ENCODE peak calls at places on chromosomes 12 and 14, in four cellular contexts. One of them, this sample, is unnamed.
A peak's percentile ranks its signal among the peaks of the same experiment; 100 is the strongest.

GRCh38 chr12:88836156-88836555 is 255.9 kb upstream of the KITLG start:
- DNase-seq in A549: no peak
- DNase-seq in gastrocnemius medialis: no peak
- DNase-seq in thyroid gland: no peak
- DNase-seq in this sample: no peak

GRCh38 chr14:54048311-54048710 is 91.7 kb upstream of the BMP4 start:
- DNase-seq in A549: no peak
- DNase-seq in gastrocnemius medialis: no peak
- DNase-seq in thyroid gland: no peak
- DNase-seq in this sample: no peak

GRCh38 chr12:25415004-25415403 is 138.1 kb downstream of the LMNTD1 start:
- DNase-seq in A549: no peak
- DNase-seq in gastrocnemius medialis: no peak
- DNase-seq in thyroid gland: no peak
- DNase-seq in this sample: no peak

GRCh38 chr12:59075141-59075540 is 154.8 kb upstream of the LRIG3 start:
- DNase-seq in A549: no peak
- DNase-seq in gastrocnemius medialis: no peak
- DNase-seq in thyroid gland: no peak
- DNase-seq in this sample: no peak

GRCh38 chr14:24804813-24805212 is 170.8 kb upstream of the GZMB start:
- DNase-seq in A549: no peak
- DNase-seq in gastrocnemius medialis: no peak
- DNase-seq in thyroid gland: peak; percentile 41
- DNase-seq in this sample: no peak

GRCh38 chr12:49489720-49490119 is 49.1 kb upstream of the KCNH3 start:
- DNase-seq in A549: no peak
- DNase-seq in gastrocnemius medialis: no peak
- DNase-seq in thyroid gland: no peak
- DNase-seq in this sample: no peak

GRCh38 chr14:71918955-71919354 is 13.3 kb upstream of the RGS6 start:
- DNase-seq in A549: no peak
- DNase-seq in gastrocnemius medialis: no peak
- DNase-seq in thyroid gland: no peak
- DNase-seq in this sample: no peak

GRCh38 chr12:61993734-61994345 is 266.4 kb upstream of the USP15 start:
- DNase-seq in A549: no peak
- DNase-seq in gastrocnemius medialis: no peak
- DNase-seq in thyroid gland: no peak
- DNase-seq in this sample: no peak

GRCh38 chr12:112978163-112979081 is at the start of gene OAS2:
- DNase-seq in A549: no peak
- DNase-seq in gastrocnemius medialis: peak; percentile 26
- DNase-seq in thyroid gland: peak; percentile 32
- DNase-seq in this sample: peak; percentile 47

GRCh38 chr12:111467092-111467861 is 61.6 kb downstream of the SH2B3 start:
- DNase-seq in A549: no peak
- DNase-seq in gastrocnemius medialis: no peak
- DNase-seq in thyroid gland: no peak
- DNase-seq in this sample: no peak

GRCh38 chr12:65300679-65301349 is 22.3 kb downstream of the MSRB3 start:
- DNase-seq in A549: peak; percentile 20
- DNase-seq in gastrocnemius medialis: no peak
- DNase-seq in thyroid gland: no peak
- DNase-seq in this sample: no peak

GRCh38 chr12:86254399-86255107 is 1.6 kb downstream of the MGAT4C start:
- DNase-seq in A549: no peak
- DNase-seq in gastrocnemius medialis: no peak
- DNase-seq in thyroid gland: no peak
- DNase-seq in this sample: no peak

GRCh38 chr12:76909290-76909689 is 30.5 kb upstream of the CSRP2 start:
- DNase-seq in A549: no peak
- DNase-seq in gastrocnemius medialis: no peak
- DNase-seq in thyroid gland: no peak
- DNase-seq in this sample: no peak

GRCh38 chr14:23362200-23362599 is 2.8 kb downstream of the EFS start:
- DNase-seq in A549: no peak
- DNase-seq in gastrocnemius medialis: no peak
- DNase-seq in thyroid gland: no peak
- DNase-seq in this sample: no peak

GRCh38 chr12:126493366-126494108 is 1428.3 kb downstream of the AACS start:
- DNase-seq in A549: no peak
- DNase-seq in gastrocnemius medialis: no peak
- DNase-seq in thyroid gland: no peak
- DNase-seq in this sample: no peak

GRCh38 chr14:35409595-35409994 is 5.0 kb upstream of the NFKBIA start:
- DNase-seq in A549: no peak
- DNase-seq in gastrocnemius medialis: no peak
- DNase-seq in thyroid gland: no peak
- DNase-seq in this sample: no peak

GRCh38 chr14:61841145-61841544 is 78.9 kb downstream of the SNAPC1 start:
- DNase-seq in A549: no peak
- DNase-seq in gastrocnemius medialis: no peak
- DNase-seq in thyroid gland: no peak
- DNase-seq in this sample: no peak

GRCh38 chr14:37195327-37195726 is 2.4 kb upstream of the MIPOL1 start:
- DNase-seq in A549: no peak
- DNase-seq in gastrocnemius medialis: no peak
- DNase-seq in thyroid gland: no peak
- DNase-seq in this sample: no peak

GRCh38 chr12:57853864-57854556 is 7.5 kb upstream of the CTDSP2 start:
- DNase-seq in A549: no peak
- DNase-seq in gastrocnemius medialis: no peak
- DNase-seq in thyroid gland: no peak
- DNase-seq in this sample: no peak

GRCh38 chr14:74882103-74882920 is 596 bp downstream of the DLST start:
- DNase-seq in A549: peak; percentile 43
- DNase-seq in gastrocnemius medialis: no peak
- DNase-seq in thyroid gland: peak; percentile 54
- DNase-seq in this sample: peak; percentile 33

GRCh38 chr12:69655616-69656336 is 43.3 kb downstream of the BEST3 start:
- DNase-seq in A549: no peak
- DNase-seq in gastrocnemius medialis: no peak
- DNase-seq in thyroid gland: no peak
- DNase-seq in this sample: no peak

GRCh38 chr12:4274396-4274959 is 916 bp downstream of the CCND2 start:
- DNase-seq in A549: no peak
- DNase-seq in gastrocnemius medialis: no peak
- DNase-seq in thyroid gland: peak; percentile 42
- DNase-seq in this sample: peak; percentile 43

GRCh38 chr12:49671051-49671765 is 36.0 kb downstream of the FMNL3 start:
- DNase-seq in A549: no peak
- DNase-seq in gastrocnemius medialis: no peak
- DNase-seq in thyroid gland: peak; percentile 43
- DNase-seq in this sample: no peak

GRCh38 chr12:52874573-52875435 is 26.0 kb upstream of the KRT78 start:
- DNase-seq in A549: no peak
- DNase-seq in gastrocnemius medialis: no peak
- DNase-seq in thyroid gland: no peak
- DNase-seq in this sample: no peak

GRCh38 chr12:3363608-3364007 is 127.4 kb upstream of the PRMT8 start:
- DNase-seq in A549: no peak
- DNase-seq in gastrocnemius medialis: no peak
- DNase-seq in thyroid gland: no peak
- DNase-seq in this sample: no peak

GRCh38 chr14:89123215-89123614 is 293.8 kb downstream of the FOXN3 start:
- DNase-seq in A549: no peak
- DNase-seq in gastrocnemius medialis: no peak
- DNase-seq in thyroid gland: no peak
- DNase-seq in this sample: no peak

GRCh38 chr12:40833818-40834217 is 141.6 kb downstream of the CNTN1 start:
- DNase-seq in A549: no peak
- DNase-seq in gastrocnemius medialis: no peak
- DNase-seq in thyroid gland: no peak
- DNase-seq in this sample: no peak

GRCh38 chr12:83046019-83046418 is 359.3 kb downstream of the TMTC2 start:
- DNase-seq in A549: no peak
- DNase-seq in gastrocnemius medialis: no peak
- DNase-seq in thyroid gland: no peak
- DNase-seq in this sample: no peak

GRCh38 chr12:116880817-116881324 is 370 bp downstream of the HRK start:
- DNase-seq in A549: peak; percentile 63
- DNase-seq in gastrocnemius medialis: no peak
- DNase-seq in thyroid gland: peak; percentile 51
- DNase-seq in this sample: no peak

GRCh38 chr12:90305379-90305778 is 596.7 kb upstream of the ATP2B1 start:
- DNase-seq in A549: no peak
- DNase-seq in gastrocnemius medialis: no peak
- DNase-seq in thyroid gland: peak; percentile 40
- DNase-seq in this sample: no peak

GRCh38 chr12:96749978-96750377 is 157.1 kb upstream of the NEDD1 start:
- DNase-seq in A549: no peak
- DNase-seq in gastrocnemius medialis: no peak
- DNase-seq in thyroid gland: no peak
- DNase-seq in this sample: no peak

GRCh38 chr12:96078281-96078761 is 42.9 kb upstream of the LTA4H start:
- DNase-seq in A549: no peak
- DNase-seq in gastrocnemius medialis: no peak
- DNase-seq in thyroid gland: peak; percentile 34
- DNase-seq in this sample: peak; percentile 43

GRCh38 chr14:94602722-94603121 is 9.5 kb upstream of the SERPINA3 start:
- DNase-seq in A549: no peak
- DNase-seq in gastrocnemius medialis: no peak
- DNase-seq in thyroid gland: no peak
- DNase-seq in this sample: no peak

GRCh38 chr12:57488397-57489156 is 709 bp downstream of the MARS1 start:
- DNase-seq in A549: no peak
- DNase-seq in gastrocnemius medialis: no peak
- DNase-seq in thyroid gland: no peak
- DNase-seq in this sample: no peak

GRCh38 chr14:105576525-105577088 is 50.2 kb downstream of the TMEM121 start:
- DNase-seq in A549: no peak
- DNase-seq in gastrocnemius medialis: no peak
- DNase-seq in thyroid gland: no peak
- DNase-seq in this sample: no peak

GRCh38 chr14:105582639-105583038 is 56.3 kb downstream of the TMEM121 start:
- DNase-seq in A549: no peak
- DNase-seq in gastrocnemius medialis: no peak
- DNase-seq in thyroid gland: no peak
- DNase-seq in this sample: no peak

GRCh38 chr14:105578070-105578469 is 51.7 kb downstream of the TMEM121 start:
- DNase-seq in A549: no peak
- DNase-seq in gastrocnemius medialis: no peak
- DNase-seq in thyroid gland: no peak
- DNase-seq in this sample: no peak

GRCh38 chr14:105581551-105582341 is 55.4 kb downstream of the TMEM121 start:
- DNase-seq in A549: no peak
- DNase-seq in gastrocnemius medialis: no peak
- DNase-seq in thyroid gland: no peak
- DNase-seq in this sample: no peak

GRCh38 chr14:105577339-105577861 is 51.0 kb downstream of the TMEM121 start:
- DNase-seq in A549: no peak
- DNase-seq in gastrocnemius medialis: no peak
- DNase-seq in thyroid gland: no peak
- DNase-seq in this sample: no peak
- TF ChIP-seq POLR2A in A549: no peak
- TF ChIP-seq POLR2A in gastrocnemius medialis: no peak
- TF ChIP-seq POLR2A in thyroid gland: no peak
- TF ChIP-seq POLR2A in this sample: no peak

GRCh38 chr12:11739980-11740379 is 90.5 kb downstream of the ETV6 start:
- DNase-seq in A549: no peak
- DNase-seq in gastrocnemius medialis: no peak
- DNase-seq in thyroid gland: no peak
- DNase-seq in this sample: no peak
- H3K4me1 ChIP-seq in A549: peaks cover 7% of the 10 kb centered on the region
- H3K4me1 ChIP-seq in gastrocnemius medialis: peaks cover 12% of the 10 kb centered on the region
- H3K4me1 ChIP-seq in thyroid gland: peaks cover 7% of the 10 kb centered on the region
- H3K4me1 ChIP-seq in this sample: no peaks in the 10 kb centered on the region

DNA sequence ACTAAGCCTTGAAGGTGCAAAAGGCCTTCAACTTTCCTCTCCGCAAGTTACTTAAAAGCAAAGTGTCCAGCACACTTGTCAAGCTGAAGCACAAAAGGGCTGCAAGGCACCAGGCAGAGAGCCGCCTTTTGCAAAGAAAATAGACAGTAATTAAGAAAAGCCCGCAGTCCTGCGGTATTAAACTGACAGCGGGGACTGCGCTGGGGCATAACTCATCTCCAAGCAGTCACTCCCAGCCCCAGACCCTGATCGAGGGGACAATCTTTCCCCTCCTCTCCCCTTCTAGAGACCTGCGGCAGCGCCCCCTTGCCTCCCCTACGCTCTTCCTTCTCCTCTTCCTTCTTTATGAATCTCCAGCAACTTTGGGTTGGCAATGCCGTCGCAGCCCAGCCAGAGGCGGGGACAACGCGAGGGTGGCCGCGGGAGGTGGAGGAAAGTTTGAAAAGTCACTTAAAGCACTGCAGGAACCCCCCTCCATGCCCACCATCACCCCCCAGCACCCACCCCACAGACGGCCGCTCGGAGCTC is 200.9 kb upstream of the CAND1 start:
- DNase-seq in A549: no peak
- DNase-seq in gastrocnemius medialis: no peak
- DNase-seq in thyroid gland: peak; percentile 15
- DNase-seq in this sample: no peak
- H3K27ac ChIP-seq in A549: peak overlapping the region; percentile 89
- H3K27ac ChIP-seq in gastrocnemius medialis: no peak overlapping the region
- H3K27ac ChIP-seq in thyroid gland: no peak overlapping the region
- H3K27ac ChIP-seq in this sample: peak overlapping the region; percentile 84

GRCh38 chr14:90416649-90417237 is 19.9 kb downstream of the CALM1 start:
- DNase-seq in A549: no peak
- DNase-seq in gastrocnemius medialis: no peak
- DNase-seq in thyroid gland: no peak
- DNase-seq in this sample: no peak
- TF ChIP-seq POLR2A in A549: no peak
- TF ChIP-seq POLR2A in gastrocnemius medialis: no peak
- TF ChIP-seq POLR2A in thyroid gland: no peak
- TF ChIP-seq POLR2A in this sample: no peak

DNA sequence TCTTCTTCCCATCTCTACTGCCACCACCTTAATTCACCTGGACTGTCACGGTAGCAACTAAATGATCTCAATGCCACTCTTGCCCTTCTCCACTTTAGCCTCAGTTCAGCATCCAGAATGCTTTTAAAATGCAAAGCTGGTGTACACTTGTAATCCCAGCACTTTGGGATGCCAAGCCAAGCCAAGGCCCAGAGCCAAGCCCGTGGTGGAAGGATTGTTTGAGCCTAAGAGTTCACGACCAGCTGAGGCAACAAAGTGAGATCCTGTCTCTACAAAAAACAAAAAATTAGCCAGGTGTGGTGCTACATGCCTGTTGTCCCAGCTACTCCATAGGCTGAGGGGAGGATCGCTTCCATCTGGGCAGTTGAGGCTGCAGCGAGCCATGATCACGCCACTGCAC is 5.9 kb downstream of the CIPC start:
- DNase-seq in A549: no peak
- DNase-seq in gastrocnemius medialis: no peak
- DNase-seq in thyroid gland: no peak
- DNase-seq in this sample: no peak
- H3K4me1 ChIP-seq in A549: peaks cover 9% of the 10 kb centered on the region
- H3K4me1 ChIP-seq in gastrocnemius medialis: peaks cover 96% of the 10 kb centered on the region
- H3K4me1 ChIP-seq in thyroid gland: peaks cover 80% of the 10 kb centered on the region
- H3K4me1 ChIP-seq in this sample: peaks cover 10% of the 10 kb centered on the region

GRCh38 chr12:14554281-14555008 is 13.2 kb downstream of the PLBD1 start:
- DNase-seq in A549: no peak
- DNase-seq in gastrocnemius medialis: peak; percentile 67
- DNase-seq in thyroid gland: peak; percentile 93
- DNase-seq in this sample: peak; percentile 36
- H3K27ac ChIP-seq in A549: no peak overlapping the region
- H3K27ac ChIP-seq in gastrocnemius medialis: peak overlapping the region; percentile 79
- H3K27ac ChIP-seq in thyroid gland: peak overlapping the region; percentile 59
- H3K27ac ChIP-seq in this sample: no peak overlapping the region

This sample was measured in uterus.